ENCODE peak calls at places on chromosomes 2 and 18, in five cellular contexts. I, H, P, E and T are unnamed samples. For H3K27me3, the result is how much of the 10 kb centered on the place peaks cover.

GRCh38 chr2:240578110-240578450 is 8.5 kb upstream of the CAPN10 start:
- DNase-seq in I (no peak), H (no peak), P (peak), E (no peak), T (no peak)

GRCh38 chr2:133802366-133802765 is 234.1 kb upstream of the NCKAP5 start:
- DNase-seq in I (no peak), H (no peak), P (no peak), E (no peak), T (no peak)

GRCh38 chr2:1024981-1025380 is 74.3 kb downstream of the SNTG2 start:
- DNase-seq in I (no peak), H (peak), P (no peak), E (no peak), T (no peak)

GRCh38 chr2:187644991-187645390 is 90.8 kb upstream of the TFPI start:
- DNase-seq in I (no peak), H (no peak), P (no peak), E (no peak), T (no peak)

GRCh38 chr2:98932778-98933343 is 3.2 kb downstream of the CRACDL start:
- DNase-seq in I (no peak), H (no peak), P (no peak), E (no peak), T (no peak)

GRCh38 chr2:28055325-28055970 is 164.9 kb downstream of the BABAM2 start:
- DNase-seq in I (no peak), H (peak), P (no peak), E (no peak), T (no peak)

GRCh38 chr2:46612675-46613074 is 133.3 kb downstream of the TMEM247 start:
- DNase-seq in I (no peak), H (no peak), P (no peak), E (no peak), T (no peak)

GRCh38 chr2:160652236-160652635 is 158.6 kb upstream of the RBMS1 start:
- DNase-seq in I (peak), H (no peak), P (no peak), E (no peak), T (no peak)

GRCh38 chr2:19854596-19855235 is 47.1 kb downstream of the TTC32 start:
- DNase-seq in I (no peak), H (no peak), P (no peak), E (no peak), T (no peak)

GRCh38 chr2:237603049-237603717 is 12.6 kb upstream of the RAB17 start:
- DNase-seq in I (no peak), H (no peak), P (peak), E (no peak), T (no peak)

GRCh38 chr2:174683392-174683759 is 80.9 kb downstream of the CHRNA1 start:
- DNase-seq in I (no peak), H (peak), P (no peak), E (no peak), T (no peak)

GRCh38 chr2:191166111-191166755 is 15.4 kb upstream of the STAT4 start:
- DNase-seq in I (no peak), H (peak), P (no peak), E (no peak), T (no peak)

GRCh38 chr18:38077219-38077618 is 511.6 kb upstream of the CELF4 start:
- DNase-seq in I (no peak), H (no peak), P (no peak), E (no peak), T (no peak)

GRCh38 chr2:85741811-85742507 is 11.8 kb upstream of the ATOH8 start:
- DNase-seq in I (peak), H (peak), P (peak), E (no peak), T (no peak)

GRCh38 chr2:172968061-172968469 is 107.6 kb upstream of the MAP3K20 start:
- DNase-seq in I (no peak), H (peak), P (peak), E (peak), T (no peak)

GRCh38 chr18:51108330-51108729 is 78.3 kb downstream of the SMAD4 start:
- DNase-seq in I (no peak), H (no peak), P (no peak), E (no peak), T (no peak)

GRCh38 chr2:197869501-197870111 is 65.2 kb downstream of the PLCL1 start:
- DNase-seq in I (no peak), H (no peak), P (no peak), E (no peak), T (no peak)

GRCh38 chr18:25042641-25043051 is 309.3 kb downstream of the ZNF521 start:
- DNase-seq in I (no peak), H (no peak), P (no peak), E (no peak), T (no peak)

GRCh38 chr2:10318345-10318744 is 15.6 kb downstream of the HPCAL1 start:
- DNase-seq in I (no peak), H (no peak), P (no peak), E (no peak), T (no peak)

GRCh38 chr2:43269706-43270105 is 43.3 kb upstream of the ZFP36L2 start:
- DNase-seq in I (peak), H (peak), P (no peak), E (peak), T (no peak)

GRCh38 chr2:157058161-157058560 is 199.3 kb upstream of the GALNT5 start:
- DNase-seq in I (no peak), H (no peak), P (no peak), E (no peak), T (no peak)

GRCh38 chr2:127510073-127510472 is 16.2 kb downstream of the IWS1 start:
- DNase-seq in I (no peak), H (no peak), P (no peak), E (no peak), T (no peak)

GRCh38 chr2:16773080-16773713 is 107.6 kb upstream of the CYRIA start:
- DNase-seq in I (no peak), H (peak), P (no peak), E (no peak), T (no peak)

GRCh38 chr2:20989404-20989803 is 54.5 kb downstream of the APOB start:
- DNase-seq in I (no peak), H (no peak), P (no peak), E (no peak), T (no peak)

DNA sequence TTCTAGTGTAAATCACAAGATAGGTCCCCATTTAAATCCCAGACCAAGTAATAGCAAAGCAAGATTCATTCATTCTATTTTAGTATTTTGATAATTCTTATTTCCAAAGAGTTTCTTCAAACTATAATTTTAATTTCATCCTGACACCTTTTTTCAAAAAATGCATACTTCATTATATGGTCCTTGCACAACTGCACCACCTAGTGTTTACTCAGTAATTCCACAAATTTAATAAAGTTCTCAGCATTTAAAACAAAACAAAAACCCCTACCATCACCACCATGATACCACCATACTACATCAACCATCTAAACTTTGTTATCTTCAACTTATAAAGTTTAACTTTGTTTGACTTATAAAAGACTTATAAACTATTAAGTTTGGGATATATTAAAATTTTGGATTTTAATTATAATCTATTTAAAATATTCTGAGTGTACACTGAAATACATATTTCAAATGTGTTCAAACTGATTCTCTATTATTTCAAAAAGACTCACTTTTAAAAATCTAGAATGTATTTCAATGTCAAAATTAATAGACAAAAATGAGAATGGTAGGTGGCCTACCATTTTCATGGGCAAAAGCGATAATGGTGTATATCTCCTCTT is 44.2 kb downstream of the WDPCP start:
- DNase-seq in I (no peak), H (peak), P (no peak), E (no peak), T (no peak)
- TF ChIP-seq CTCF in I (no peak), H (peak), P (no peak), E (peak), T (peak)

DNA sequence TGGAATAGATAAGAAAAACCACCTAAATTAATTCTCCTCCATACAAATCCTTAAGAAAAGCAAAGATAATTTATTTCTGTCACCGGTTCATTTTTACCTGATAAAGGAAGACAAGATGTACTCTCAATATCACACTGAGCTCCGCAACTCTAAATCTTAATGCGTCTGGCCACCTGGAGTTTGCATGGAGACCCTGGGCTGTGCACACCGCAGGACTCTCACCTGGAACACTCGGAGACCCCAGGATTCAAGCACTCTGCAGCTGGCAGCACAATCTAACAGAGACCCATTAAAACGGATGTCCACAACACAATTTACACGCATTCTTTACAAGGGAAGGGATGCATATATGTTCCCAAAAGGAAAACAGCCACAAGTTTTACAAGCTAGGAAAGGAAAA is 72.2 kb downstream of the ZNF516 start:
- DNase-seq in I (no peak), H (no peak), P (no peak), E (no peak), T (no peak)
- H3K4me3 ChIP-seq in I (no peak), H (no peak), P (no peak), E (no peak), T (no peak)

GRCh38 chr2:176107731-176108181 is 676 bp downstream of the HOXD11 start:
- DNase-seq in I (no peak), H (no peak), P (no peak), E (no peak), T (no peak)

GRCh38 chr2:176106636-176107539 is at the start of gene HOXD11:
- DNase-seq in I (no peak), H (no peak), P (no peak), E (no peak), T (no peak)

GRCh38 chr2:176104338-176105077 is 2.6 kb upstream of the HOXD11 start:
- DNase-seq in I (no peak), H (no peak), P (no peak), E (peak), T (no peak)

GRCh38 chr2:176105078-176105726 is 1.9 kb upstream of the HOXD11 start:
- DNase-seq in I (no peak), H (no peak), P (no peak), E (no peak), T (no peak)

GRCh38 chr2:176105727-176106635 is 1.1 kb upstream of the HOXD11 start:
- DNase-seq in I (no peak), H (no peak), P (no peak), E (no peak), T (no peak)
- H3K27me3 ChIP-seq in I (half or more), H (half or more), P (half or more), E (under half), T (under half)

GRCh38 chr18:63073481-63073880 is 246.1 kb downstream of the BCL2 start:
- DNase-seq in I (no peak), H (no peak), P (no peak), E (no peak), T (peak)
- TF ChIP-seq CTCF in I (no peak), H (no peak), P (no peak), E (no peak), T (peak)

GRCh38 chr2:232911712-232912277 is 41.7 kb downstream of the SNORC start:
- DNase-seq in I (no peak), H (no peak), P (no peak), E (no peak), T (no peak)

GRCh38 chr2:232908695-232909094 is 38.6 kb downstream of the SNORC start:
- DNase-seq in I (no peak), H (no peak), P (no peak), E (no peak), T (no peak)

GRCh38 chr2:232919151-232919550 is 49.1 kb downstream of the SNORC start:
- DNase-seq in I (no peak), H (no peak), P (no peak), E (no peak), T (no peak)

GRCh38 chr2:232910376-232910775 is 40.3 kb downstream of the SNORC start:
- DNase-seq in I (no peak), H (no peak), P (no peak), E (no peak), T (no peak)

GRCh38 chr2:232913903-232914302 is 43.8 kb downstream of the SNORC start:
- DNase-seq in I (no peak), H (no peak), P (no peak), E (no peak), T (no peak)
- H3K4me3 ChIP-seq in I (no peak), H (no peak), P (no peak), E (no peak), T (no peak)

DNA sequence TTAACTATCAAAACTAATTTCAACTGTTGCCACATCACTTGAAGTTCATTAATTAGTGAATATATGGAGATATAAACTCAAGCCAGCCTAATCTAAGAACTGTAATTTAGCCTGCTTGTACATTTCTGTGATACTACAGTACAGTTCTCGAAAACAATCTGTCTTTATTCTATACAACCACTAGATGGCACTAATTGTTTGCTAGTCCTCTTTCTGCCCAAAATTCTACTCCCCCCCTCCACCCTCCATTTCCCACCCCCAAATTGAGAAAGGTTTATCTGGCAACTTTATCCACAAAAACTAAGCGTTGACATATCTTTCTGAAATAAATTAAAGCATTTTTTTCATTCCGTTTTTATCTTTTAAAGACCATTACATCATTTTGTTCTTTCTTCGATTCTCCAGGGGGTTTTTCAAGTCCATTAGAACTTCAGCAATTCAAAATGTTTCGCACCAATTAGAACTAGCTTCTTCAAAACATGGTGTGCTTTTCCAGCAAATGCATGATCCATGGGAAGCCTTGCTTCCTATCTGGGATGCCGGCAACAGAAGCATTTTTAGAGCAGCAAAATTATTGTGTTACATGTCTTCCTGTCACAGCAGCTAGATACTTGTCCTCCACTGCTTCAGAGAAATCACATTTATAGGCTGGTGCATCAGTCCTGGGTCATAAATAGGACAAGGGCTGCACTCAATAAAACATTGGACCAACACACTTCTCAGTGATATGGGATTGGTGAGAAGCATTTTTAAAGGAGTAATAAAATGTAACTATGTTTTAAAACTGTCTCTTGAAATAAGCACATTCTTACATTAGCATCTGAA is 241.3 kb downstream of the PAX3 start:
- DNase-seq in I (no peak), H (no peak), P (no peak), E (no peak), T (no peak)
- H3K27me3 ChIP-seq in I (under half), H (under half), P (under half), E (under half), T (under half)